ENCODE peak calls at places on chromosomes 5 and 9, in five cellular contexts. One of them, this sample, is unnamed.
A peak's percentile ranks its signal among the peaks of the same experiment; 100 is the strongest.

GRCh38 chr5:106080540-106080939 is 1590.2 kb downstream of the EFNA5 start:
- DNase-seq in HepG2: no peak
- DNase-seq in GM12878: no peak
- DNase-seq in H1: no peak
- DNase-seq in K562: no peak
- DNase-seq in this sample: no peak

GRCh38 chr9:130741831-130742449 is 48.4 kb downstream of the EXOSC2 start:
- DNase-seq in HepG2: no peak
- DNase-seq in H1: no peak
- DNase-seq in GM12878: no peak
- DNase-seq in K562: peak; percentile 21
- DNase-seq in this sample: no peak

GRCh38 chr5:56807698-56808097 is 7.7 kb upstream of the MAP3K1 start:
- DNase-seq in GM12878: no peak
- DNase-seq in K562: no peak
- DNase-seq in H1: no peak
- DNase-seq in HepG2: no peak
- DNase-seq in this sample: no peak

GRCh38 chr5:151016700-151017099 is 3.7 kb upstream of the GPX3 start:
- DNase-seq in GM12878: no peak
- DNase-seq in HepG2: peak; percentile 48
- DNase-seq in K562: no peak
- DNase-seq in H1: no peak
- DNase-seq in this sample: no peak

GRCh38 chr9:134210908-134211810 is 46.8 kb upstream of the RNU6ATAC start:
- DNase-seq in HepG2: no peak
- DNase-seq in GM12878: no peak
- DNase-seq in H1: no peak
- DNase-seq in K562: no peak
- DNase-seq in this sample: no peak

GRCh38 chr9:136265561-136266355 is 20.1 kb upstream of the QSOX2 start:
- DNase-seq in GM12878: no peak
- DNase-seq in H1: no peak
- DNase-seq in K562: no peak
- DNase-seq in HepG2: no peak
- DNase-seq in this sample: no peak

GRCh38 chr9:137016436-137016835 is 11.6 kb downstream of the ABCA2 start:
- DNase-seq in K562: no peak
- DNase-seq in H1: no peak
- DNase-seq in HepG2: no peak
- DNase-seq in GM12878: no peak
- DNase-seq in this sample: no peak

GRCh38 chr9:87714819-87715218 is 11.1 kb upstream of the CTSL start:
- DNase-seq in H1: no peak
- DNase-seq in HepG2: peak; percentile 89
- DNase-seq in GM12878: no peak
- DNase-seq in K562: peak; percentile 81
- DNase-seq in this sample: no peak

GRCh38 chr9:123440256-123440655 is 84.3 kb downstream of the CRB2 start:
- DNase-seq in GM12878: no peak
- DNase-seq in HepG2: no peak
- DNase-seq in K562: no peak
- DNase-seq in H1: no peak
- DNase-seq in this sample: no peak

GRCh38 chr5:148107608-148108007 is 43.8 kb downstream of the SPINK5 start:
- DNase-seq in H1: no peak
- DNase-seq in K562: no peak
- DNase-seq in GM12878: no peak
- DNase-seq in HepG2: no peak
- DNase-seq in this sample: no peak

GRCh38 chr9:4197548-4197947 is 102.3 kb downstream of the GLIS3 start:
- DNase-seq in H1: no peak
- DNase-seq in K562: peak; percentile 16
- DNase-seq in HepG2: peak; percentile 3
- DNase-seq in GM12878: no peak
- DNase-seq in this sample: no peak

GRCh38 chr9:33044677-33045282 is 19.7 kb downstream of the DNAJA1 start:
- DNase-seq in GM12878: no peak
- DNase-seq in H1: no peak
- DNase-seq in HepG2: no peak
- DNase-seq in K562: no peak
- DNase-seq in this sample: no peak

GRCh38 chr9:31023793-31024192 is 1360.7 kb upstream of the ACO1 start:
- DNase-seq in HepG2: no peak
- DNase-seq in H1: no peak
- DNase-seq in K562: no peak
- DNase-seq in GM12878: no peak
- DNase-seq in this sample: no peak

GRCh38 chr5:75584641-75585040 is 26.6 kb upstream of the ANKDD1B start:
- DNase-seq in GM12878: no peak
- DNase-seq in K562: no peak
- DNase-seq in HepG2: no peak
- DNase-seq in H1: no peak
- DNase-seq in this sample: no peak

DNA sequence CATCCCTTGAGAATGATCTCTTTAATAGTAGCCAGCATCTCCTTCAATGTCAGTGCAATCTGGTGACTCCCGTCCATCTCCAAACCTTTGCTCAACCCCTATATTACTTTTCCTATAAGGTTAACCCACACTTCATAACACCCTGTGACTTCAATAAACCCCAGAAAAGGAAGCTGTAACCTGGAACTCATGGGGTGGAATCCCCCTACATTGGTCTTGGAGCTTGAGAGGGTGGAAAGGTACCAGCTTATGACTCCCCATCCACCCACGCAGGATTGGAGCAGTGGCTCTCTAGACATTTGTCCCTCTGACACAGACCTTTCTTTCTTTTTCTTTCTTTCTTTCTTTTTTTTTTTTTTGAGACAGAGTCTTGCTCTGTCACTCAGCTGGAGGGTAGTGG is 54.7 kb upstream of the ZFR start:
- DNase-seq in GM12878: no peak
- DNase-seq in HepG2: no peak
- DNase-seq in H1: no peak
- DNase-seq in K562: no peak
- DNase-seq in this sample: no peak
- TF ChIP-seq SIN3A in GM12878: no peak
- TF ChIP-seq SIN3A in HepG2: no peak
- TF ChIP-seq SIN3A in H1: no peak
- TF ChIP-seq SIN3A in K562: no peak
- TF ChIP-seq SIN3A in this sample: no peak

DNA sequence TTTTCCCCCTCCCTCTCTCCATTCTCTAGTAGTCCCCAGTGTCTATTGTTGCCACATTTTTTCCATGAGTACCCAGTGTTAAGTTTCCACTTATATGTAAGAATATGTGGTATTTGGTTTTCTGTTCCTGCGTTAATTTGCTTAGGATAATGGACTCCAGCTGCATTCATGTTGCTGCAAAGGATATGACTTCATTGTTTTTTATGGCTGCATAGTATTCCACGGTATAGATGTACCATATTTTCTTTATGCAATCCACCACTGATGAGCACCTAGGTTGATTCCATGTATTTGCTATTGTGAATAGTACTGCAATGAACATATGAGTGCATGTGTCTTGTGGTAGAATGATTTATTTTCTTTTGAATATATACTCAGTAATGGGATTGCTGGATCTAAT is 77.4 kb upstream of the MEGF10 start:
- DNase-seq in HepG2: no peak
- DNase-seq in GM12878: no peak
- DNase-seq in K562: no peak
- DNase-seq in H1: no peak
- DNase-seq in this sample: no peak
- TF ChIP-seq SP1 in HepG2: no peak
- TF ChIP-seq SP1 in GM12878: no peak
- TF ChIP-seq SP1 in K562: no peak
- TF ChIP-seq SP1 in H1: no peak
- TF ChIP-seq SP1 in this sample: no peak

GRCh38 chr5:5296061-5296460 is 126.4 kb upstream of the ICE1 start:
- DNase-seq in GM12878: no peak
- DNase-seq in HepG2: no peak
- DNase-seq in K562: no peak
- DNase-seq in H1: no peak
- DNase-seq in this sample: no peak

GRCh38 chr5:5302201-5302600 is 120.3 kb upstream of the ICE1 start:
- DNase-seq in GM12878: no peak
- DNase-seq in K562: no peak
- DNase-seq in HepG2: no peak
- DNase-seq in H1: no peak
- DNase-seq in this sample: no peak

GRCh38 chr5:5298068-5298633 is 124.3 kb upstream of the ICE1 start:
- DNase-seq in K562: no peak
- DNase-seq in HepG2: peak; percentile 74
- DNase-seq in H1: no peak
- DNase-seq in GM12878: no peak
- DNase-seq in this sample: no peak

GRCh38 chr5:5297432-5298067 is 124.9 kb upstream of the ICE1 start:
- DNase-seq in HepG2: no peak
- DNase-seq in GM12878: no peak
- DNase-seq in H1: no peak
- DNase-seq in K562: no peak
- DNase-seq in this sample: no peak

DNA sequence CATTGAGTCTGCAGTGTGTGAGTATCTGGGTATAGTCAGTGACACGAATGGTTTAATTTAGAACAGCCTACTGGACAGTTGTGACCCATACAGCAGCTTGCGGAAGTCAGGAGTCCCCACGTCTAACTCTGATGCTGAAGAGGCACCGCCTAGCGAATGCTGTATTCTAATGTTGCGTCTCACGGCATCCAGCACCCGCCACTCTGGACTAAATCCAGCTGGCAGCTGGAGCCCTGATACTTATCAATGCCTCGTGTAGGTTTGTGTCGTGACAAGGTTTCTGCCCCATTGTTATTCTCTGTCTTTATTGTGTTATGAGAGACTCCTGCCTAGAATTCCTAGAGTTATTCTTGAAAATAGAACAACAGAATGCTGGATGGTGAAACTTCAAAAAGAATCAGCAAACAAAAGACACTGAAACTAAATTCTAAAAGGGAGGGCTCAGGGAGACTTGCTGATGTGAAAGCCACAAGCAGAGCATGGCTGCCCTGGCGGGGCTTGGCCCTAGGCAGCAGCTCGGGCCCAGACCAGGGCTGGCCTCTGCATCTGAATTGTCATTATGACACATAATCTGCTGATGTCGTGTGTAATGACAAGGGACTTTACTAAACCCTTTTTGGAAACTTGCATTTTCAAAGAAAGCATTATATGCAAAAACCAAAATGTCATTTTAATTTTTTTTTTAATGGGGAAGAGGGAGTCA is 123.5 kb upstream of the ICE1 start:
- DNase-seq in HepG2: no peak
- DNase-seq in GM12878: no peak
- DNase-seq in H1: no peak
- DNase-seq in K562: no peak
- DNase-seq in this sample: no peak
- TF ChIP-seq SIN3A in HepG2: no peak
- TF ChIP-seq SIN3A in GM12878: no peak
- TF ChIP-seq SIN3A in H1: no peak
- TF ChIP-seq SIN3A in K562: no peak
- TF ChIP-seq SIN3A in this sample: no peak

DNA sequence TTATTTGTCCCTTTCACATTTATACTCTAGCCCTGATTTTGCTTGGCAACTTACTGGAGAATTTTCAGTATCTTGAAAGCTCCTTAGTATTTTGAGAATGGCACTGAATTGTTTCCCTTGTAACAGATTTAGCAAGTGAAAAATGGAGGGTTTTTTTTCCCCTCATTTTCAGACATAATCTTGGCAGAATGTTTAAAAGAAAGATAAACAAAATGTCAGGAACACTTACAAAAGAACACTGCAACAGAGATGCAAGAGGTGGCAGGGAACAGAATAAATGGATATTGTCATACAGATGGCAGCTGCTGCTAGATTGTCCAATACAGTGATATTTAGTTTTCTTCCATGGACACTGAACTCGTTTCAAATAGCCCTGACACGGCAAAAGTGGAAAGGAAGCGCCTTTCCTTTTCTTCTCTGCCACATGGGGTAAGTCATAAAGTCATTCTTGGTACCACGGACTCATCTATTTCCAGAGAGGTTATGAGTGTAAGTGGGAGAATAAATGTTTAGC is 77.0 kb upstream of the ZNF608 start:
- DNase-seq in GM12878: no peak
- DNase-seq in H1: no peak
- DNase-seq in HepG2: no peak
- DNase-seq in K562: no peak
- DNase-seq in this sample: no peak
- TF ChIP-seq SP1 in GM12878: no peak
- TF ChIP-seq SP1 in H1: no peak
- TF ChIP-seq SP1 in HepG2: no peak
- TF ChIP-seq SP1 in K562: no peak
- TF ChIP-seq SP1 in this sample: no peak

GRCh38 chr9:16175461-16175860 is 622.6 kb downstream of the CCDC171 start:
- DNase-seq in H1: no peak
- DNase-seq in GM12878: no peak
- DNase-seq in HepG2: no peak
- DNase-seq in K562: no peak
- DNase-seq in this sample: no peak

GRCh38 chr9:16171851-16172250 is 619.0 kb downstream of the CCDC171 start:
- DNase-seq in HepG2: no peak
- DNase-seq in H1: no peak
- DNase-seq in GM12878: no peak
- DNase-seq in K562: no peak
- DNase-seq in this sample: no peak

GRCh38 chr9:16170119-16170518 is 617.3 kb downstream of the CCDC171 start:
- DNase-seq in HepG2: no peak
- DNase-seq in GM12878: no peak
- DNase-seq in H1: no peak
- DNase-seq in K562: no peak
- DNase-seq in this sample: no peak
- TF ChIP-seq SIN3A in HepG2: no peak
- TF ChIP-seq SIN3A in GM12878: no peak
- TF ChIP-seq SIN3A in H1: no peak
- TF ChIP-seq SIN3A in K562: no peak
- TF ChIP-seq SIN3A in this sample: no peak

DNA sequence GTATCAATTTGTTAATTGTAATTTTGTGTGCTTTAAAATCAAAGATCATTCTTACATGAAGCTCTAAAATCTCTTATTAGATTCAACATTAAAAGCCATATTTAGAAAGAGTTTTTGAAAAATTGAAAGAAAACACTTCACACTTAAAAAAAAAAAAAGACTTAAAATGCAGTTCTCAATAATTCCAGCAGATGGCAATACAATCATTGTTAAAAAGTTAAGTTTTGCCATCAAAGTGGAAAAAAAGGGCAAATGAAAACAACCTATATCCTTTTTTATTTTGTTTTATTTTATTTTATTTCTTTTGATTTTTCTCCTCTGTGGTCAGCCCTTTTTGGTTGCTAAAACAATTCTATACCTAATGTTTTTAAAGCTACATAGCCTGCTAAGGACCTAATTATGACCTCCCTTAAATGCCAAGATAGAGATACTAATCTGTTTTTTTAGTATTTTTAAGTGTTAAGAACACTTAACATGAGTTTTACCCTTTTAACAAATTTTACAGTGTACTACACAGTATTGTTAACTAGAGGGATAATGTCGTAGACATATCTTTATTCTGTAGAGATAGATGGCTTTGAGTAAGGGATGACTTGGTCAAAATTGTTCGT is 154.2 kb upstream of the DAB2 start:
- DNase-seq in HepG2: no peak
- DNase-seq in K562: peak; percentile 25
- DNase-seq in H1: no peak
- DNase-seq in GM12878: no peak
- DNase-seq in this sample: peak; percentile 18
- TF ChIP-seq SP1 in HepG2: no peak
- TF ChIP-seq SP1 in K562: no peak
- TF ChIP-seq SP1 in H1: no peak
- TF ChIP-seq SP1 in GM12878: no peak
- TF ChIP-seq SP1 in this sample: no peak